ENCODE peak calls at places on chromosomes 6 and 20, in seven cellular contexts. N is heart right ventricle; L is activated T-helper 1 cell treated with anti-CD3 and anti-CD28 coated beads, Interleukin-12 subunit alpha, Interleukin-12 subunit beta, Interleukin-2, Interleukin-4 antibody, amounts not matched to agents 30 ng/mL and 10 ng/mL and 1 ng/mL, durations not matched to agents 14 hours and 24 hours and 36 hours; H is activated naive CD8-positive, alpha-beta T cell treated with anti-CD3 and anti-CD28 coated beads, Interleukin-2, amount 10 ng/mL, durations not matched to agents 7 days and 5 days; F is WERI-Rb-1; R is stimulated activated CD4-positive, alpha-beta T cell treated with anti-CD3 and anti-CD28 coated beads, TNF-alpha, amount 100 ng/mL, for 48 hours; A is CD8-positive, alpha-beta memory T cell. Z is an unnamed sample.

GRCh38 chr6:12266571-12266970 is 23.6 kb upstream of the EDN1 start:
- DNase-seq in N (no peak), L (no peak), H (no peak), F (no peak), R (no peak), A (no peak), Z (no peak)

GRCh38 chr20:24600012-24600411 is 130.6 kb downstream of the SYNDIG1 start:
- DNase-seq in N (no peak), L (no peak), H (no peak), F (no peak), R (no peak), A (no peak), Z (no peak)

GRCh38 chr6:81734500-81735140 is 17.9 kb downstream of the TENT5A start:
- DNase-seq in N (no peak), L (no peak), H (no peak), F (no peak), R (no peak), A (no peak), Z (no peak)

GRCh38 chr6:132209351-132209750 is 191.9 kb downstream of the MOXD1 start:
- DNase-seq in N (no peak), L (no peak), H (no peak), F (no peak), R (no peak), A (no peak), Z (no peak)

GRCh38 chr20:33046412-33046811 is 7.3 kb upstream of the BPIFB3 start:
- DNase-seq in N (no peak), L (no peak), H (no peak), F (no peak), R (no peak), A (no peak), Z (no peak)

GRCh38 chr6:119129148-119129967 is 50.9 kb upstream of the FAM184A start:
- DNase-seq in N (peak; percentile 30), L (no peak), H (no peak), F (no peak), R (no peak), A (peak; percentile 46), Z (no peak)

GRCh38 chr6:1627884-1628550 is 18.3 kb downstream of the FOXC1 start:
- DNase-seq in N (no peak), L (no peak), H (no peak), F (no peak), R (no peak), A (no peak), Z (no peak)

GRCh38 chr20:17967595-17968365 is 814 bp downstream of the SNX5 start:
- DNase-seq in N (peak; percentile 37), L (no peak), H (no peak), F (no peak), R (no peak), A (no peak), Z (no peak)

GRCh38 chr6:44059359-44060342 is 67.6 kb downstream of the MRPL14 start:
- DNase-seq in N (no peak), L (no peak), H (no peak), F (no peak), R (no peak), A (no peak), Z (no peak)

Z was measured in 8988T.